ENCODE peak calls at places on chromosomes 11 and 22, in six cellular contexts. R is IMR-90, F is A549, W is K562, S is GM12878, A is H1. K is an unnamed sample.

GRCh38 chr11:116611998-116612620 is 160.7 kb downstream of the BUD13 start:
- DNase-seq in R (no peak), F (no peak), W (no peak), S (no peak), A (no peak), K (no peak)

GRCh38 chr11:110518809-110519514 is 89.2 kb downstream of the FDX1 start:
- DNase-seq in R (no peak), F (no peak), W (no peak), S (no peak), A (no peak), K (no peak)

GRCh38 chr11:111699579-111700156 is 66.5 kb downstream of the PPP2R1B start:
- DNase-seq in R (no peak), F (no peak), W (peak; percentile 18), S (no peak), A (no peak), K (no peak)

GRCh38 chr22:36470994-36471331 is 10.5 kb downstream of the TXN2 start:
- DNase-seq in R (peak; percentile 73), F (no peak), W (no peak), S (no peak), A (no peak), K (no peak)

GRCh38 chr11:65297026-65297667 is 17.5 kb upstream of the CDC42EP2 start:
- DNase-seq in R (no peak), F (no peak), W (no peak), S (no peak), A (no peak), K (no peak)

GRCh38 chr22:50175921-50176849 is 5.7 kb downstream of the PANX2 start:
- DNase-seq in R (no peak), F (no peak), W (no peak), S (no peak), A (no peak), K (no peak)

GRCh38 chr22:44891293-44891747 is 118.5 kb downstream of the PHF21B start:
- DNase-seq in R (no peak), F (no peak), W (no peak), S (no peak), A (no peak), K (no peak)

GRCh38 chr11:29282088-29282487 is 734.7 kb downstream of the KCNA4 start:
- DNase-seq in R (peak; percentile 99), F (peak; percentile 81), W (no peak), S (no peak), A (no peak), K (no peak)

DNA sequence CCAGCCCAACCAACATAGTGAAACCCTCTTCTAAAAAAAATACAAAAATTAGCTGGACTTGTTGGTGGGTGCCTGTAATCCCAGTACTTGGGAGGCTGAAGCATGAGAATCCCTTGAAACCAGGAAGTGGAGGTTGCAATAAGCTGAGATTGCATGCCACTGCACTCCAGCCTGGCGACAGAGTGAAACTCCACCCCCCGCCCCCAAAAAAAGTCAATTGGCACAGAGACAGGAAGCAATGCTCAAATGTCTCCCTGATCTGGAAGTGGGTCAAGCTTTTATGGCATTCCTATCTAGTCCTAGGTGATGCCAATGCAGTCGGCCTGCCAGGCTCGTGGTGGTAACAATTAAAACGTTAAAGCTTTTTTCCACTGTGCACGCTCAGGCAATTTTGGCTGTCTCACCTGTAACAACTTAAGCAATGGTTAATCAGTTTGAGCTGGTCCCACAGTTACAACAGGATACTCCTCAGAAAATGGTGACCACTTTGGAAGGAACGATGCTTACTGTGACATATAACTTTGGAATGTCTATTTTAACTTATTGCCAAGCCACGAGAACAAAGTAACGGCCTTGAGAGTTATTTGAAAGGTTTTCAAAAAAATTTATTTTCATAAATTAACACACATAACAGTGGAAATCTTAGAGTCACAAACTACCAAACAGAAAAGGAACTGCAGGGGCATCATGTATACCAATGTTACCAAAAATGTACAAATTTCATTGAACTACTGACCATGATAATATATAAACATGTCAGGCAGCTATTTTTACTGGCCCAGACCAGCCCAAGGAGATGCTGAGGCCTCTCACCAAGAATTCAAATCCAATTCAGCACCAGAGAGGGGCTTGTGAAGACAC is 19.0 kb upstream of the PISD start:
- DNase-seq in R (peak; percentile 79), F (no peak), W (no peak), S (no peak), A (no peak), K (no peak)
- TF ChIP-seq USF2 in R (no peak), F (no peak), W (no peak), S (no peak), A (no peak), K (no peak)

GRCh38 chr22:43390166-43390565 is 21.6 kb upstream of the MPPED1 start:
- DNase-seq in R (no peak), F (no peak), W (no peak), S (no peak), A (no peak), K (no peak)

GRCh38 chr22:43385770-43386641 is 25.8 kb upstream of the MPPED1 start:
- DNase-seq in R (peak; percentile 65), F (peak; percentile 69), W (peak; percentile 75), S (no peak), A (peak; percentile 90), K (peak; percentile 80)

GRCh38 chr22:43389227-43389836 is 22.5 kb upstream of the MPPED1 start:
- DNase-seq in R (no peak), F (no peak), W (no peak), S (no peak), A (no peak), K (no peak)

GRCh38 chr22:43387815-43388214 is 24.0 kb upstream of the MPPED1 start:
- DNase-seq in R (no peak), F (no peak), W (no peak), S (no peak), A (no peak), K (no peak)

DNA sequence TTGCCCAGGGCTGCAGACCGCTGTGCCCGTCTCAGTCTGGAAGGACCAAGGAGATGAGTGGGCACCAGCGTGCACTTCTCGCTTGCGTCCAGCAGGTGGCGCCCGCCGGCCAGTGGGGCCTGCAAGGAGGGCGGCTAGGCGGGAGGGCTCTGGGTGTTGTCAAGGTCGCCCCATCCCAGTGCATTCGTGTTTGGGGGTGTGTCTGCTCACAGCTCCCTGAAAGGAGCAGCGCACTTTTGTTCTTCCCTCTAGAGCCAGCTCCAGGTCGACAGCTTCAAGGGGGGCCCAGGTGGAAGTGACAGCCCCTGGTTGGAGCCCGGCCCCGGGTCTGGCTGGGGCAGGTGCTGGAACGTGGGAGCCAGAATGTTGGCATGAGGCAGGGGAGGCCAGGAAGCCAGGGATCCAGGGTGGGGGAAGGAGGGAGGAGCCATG is 23.4 kb upstream of the MPPED1 start:
- DNase-seq in R (peak; percentile 45), F (peak; percentile 75), W (peak; percentile 62), S (no peak), A (peak; percentile 97), K (peak; percentile 81)
- TF ChIP-seq USF2 in R (no peak), F (no peak), W (no peak), S (no peak), A (no peak), K (no peak)

GRCh38 chr22:33796494-33796893 is 123.8 kb downstream of the LARGE1 start:
- DNase-seq in R (no peak), F (no peak), W (no peak), S (no peak), A (no peak), K (no peak)
- TF ChIP-seq USF2 in R (no peak), F (no peak), W (no peak), S (no peak), A (no peak), K (no peak)

GRCh38 chr11:63007920-63008319 is 7.7 kb downstream of the SLC22A8 start:
- DNase-seq in R (no peak), F (no peak), W (peak; percentile 18), S (no peak), A (no peak), K (no peak)

GRCh38 chr11:63010934-63011439 is 4.7 kb downstream of the SLC22A8 start:
- DNase-seq in R (no peak), F (no peak), W (no peak), S (no peak), A (no peak), K (no peak)

GRCh38 chr11:63014408-63015055 is 1.1 kb downstream of the SLC22A8 start:
- DNase-seq in R (no peak), F (no peak), W (no peak), S (no peak), A (no peak), K (no peak)

GRCh38 chr11:63015521-63016215 is at the start of gene SLC22A8:
- DNase-seq in R (no peak), F (no peak), W (no peak), S (no peak), A (no peak), K (no peak)

DNA sequence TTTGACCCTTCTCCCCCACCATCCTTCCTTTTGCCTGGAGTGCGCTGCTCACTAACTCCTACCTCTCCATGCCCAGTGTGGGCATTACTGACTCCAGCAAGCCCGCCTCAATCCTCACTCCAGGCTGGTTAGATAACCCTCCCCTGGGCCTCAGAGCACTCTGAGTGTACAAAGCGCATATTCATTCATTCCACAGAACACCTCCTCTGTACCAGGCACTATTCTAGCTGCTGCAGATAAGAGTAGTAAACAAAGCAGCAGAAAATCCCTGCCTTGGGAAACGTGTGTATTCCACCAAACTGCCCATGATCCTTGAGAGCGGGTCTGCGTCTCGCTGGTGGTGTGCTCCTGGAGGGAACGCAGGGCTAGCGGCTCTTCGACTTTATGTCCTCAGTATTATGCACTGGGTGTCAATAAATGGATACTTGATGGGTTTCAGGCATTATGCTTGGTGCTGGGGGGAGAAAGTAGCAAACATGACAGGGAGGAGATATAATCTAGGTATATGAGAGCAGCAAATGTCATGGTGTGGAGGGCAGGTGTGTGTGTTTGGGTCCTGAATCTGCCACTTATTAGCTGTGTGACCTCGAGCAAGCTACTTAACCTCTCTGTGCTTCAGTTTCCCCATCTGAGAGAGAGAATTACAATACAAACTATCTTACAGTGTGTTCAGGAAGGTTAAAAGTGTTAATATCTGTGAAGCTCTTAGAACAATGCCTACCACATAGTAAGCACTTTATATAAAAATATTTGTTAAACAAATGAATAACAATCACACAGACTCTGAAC is 3.0 kb downstream of the SLC22A8 start:
- DNase-seq in R (no peak), F (no peak), W (no peak), S (no peak), A (no peak), K (no peak)
- TF ChIP-seq USF2 in R (no peak), F (no peak), W (no peak), S (no peak), A (no peak), K (no peak)

K was measured in SK-N-SH.